ENCODE peak calls at places on chromosomes 16 and 17, in seven cellular contexts. C is H1, N is HepG2, W is K562, O is GM12878, U is GM12892, P is SK-N-SH. D is an unnamed sample.

GRCh38 chr17:35002876-35003551 is 22.7 kb downstream of the LIG3 start:
- DNase-seq in C (no peak), N (no peak), W (no peak), O (no peak), U (no peak), P (no peak), D (no peak)

GRCh38 chr16:72877374-72878028 is 170.4 kb downstream of the ZFHX3 start:
- DNase-seq in C (no peak), N (peak), W (no peak), O (no peak), U (no peak), P (no peak), D (no peak)

GRCh38 chr17:18262641-18263040 is 2.2 kb downstream of the MIEF2 start:
- DNase-seq in C (no peak), N (no peak), W (no peak), O (no peak), U (no peak), P (no peak), D (no peak)

GRCh38 chr17:50346313-50347086 is 574 bp downstream of the XYLT2 start:
- DNase-seq in C (peak), N (no peak), W (peak), O (no peak), U (peak), P (peak), D (peak)

GRCh38 chr17:60747069-60747808 is 69.6 kb downstream of the BCAS3 start:
- DNase-seq in C (no peak), N (no peak), W (no peak), O (no peak), U (no peak), P (no peak), D (no peak)

GRCh38 chr17:40901981-40902862 is 17.2 kb upstream of the KRT20 start:
- DNase-seq in C (no peak), N (peak), W (no peak), O (no peak), U (no peak), P (no peak), D (no peak)

GRCh38 chr16:52309761-52310416 is 237.1 kb downstream of the TOX3 start:
- DNase-seq in C (no peak), N (no peak), W (no peak), O (no peak), U (no peak), P (no peak), D (no peak)

GRCh38 chr17:63445571-63446217 is 412 bp downstream of the CYB561 start:
- DNase-seq in C (peak), N (no peak), W (no peak), O (no peak), U (peak), P (peak), D (peak)

GRCh38 chr17:80943346-80944145 is 48.1 kb upstream of the CHMP6 start:
- DNase-seq in C (no peak), N (no peak), W (no peak), O (no peak), U (no peak), P (no peak), D (no peak)

GRCh38 chr16:55053071-55053415 is 122.4 kb downstream of the IRX5 start:
- DNase-seq in C (no peak), N (no peak), W (no peak), O (no peak), U (no peak), P (no peak), D (no peak)

GRCh38 chr16:67030221-67030962 is 1.4 kb downstream of the CBFB start:
- DNase-seq in C (peak), N (no peak), W (no peak), O (no peak), U (no peak), P (no peak), D (no peak)

GRCh38 chr16:4796982-4797804 is 2.0 kb downstream of the SMIM22 start:
- DNase-seq in C (no peak), N (no peak), W (no peak), O (no peak), U (no peak), P (no peak), D (no peak)

DNA sequence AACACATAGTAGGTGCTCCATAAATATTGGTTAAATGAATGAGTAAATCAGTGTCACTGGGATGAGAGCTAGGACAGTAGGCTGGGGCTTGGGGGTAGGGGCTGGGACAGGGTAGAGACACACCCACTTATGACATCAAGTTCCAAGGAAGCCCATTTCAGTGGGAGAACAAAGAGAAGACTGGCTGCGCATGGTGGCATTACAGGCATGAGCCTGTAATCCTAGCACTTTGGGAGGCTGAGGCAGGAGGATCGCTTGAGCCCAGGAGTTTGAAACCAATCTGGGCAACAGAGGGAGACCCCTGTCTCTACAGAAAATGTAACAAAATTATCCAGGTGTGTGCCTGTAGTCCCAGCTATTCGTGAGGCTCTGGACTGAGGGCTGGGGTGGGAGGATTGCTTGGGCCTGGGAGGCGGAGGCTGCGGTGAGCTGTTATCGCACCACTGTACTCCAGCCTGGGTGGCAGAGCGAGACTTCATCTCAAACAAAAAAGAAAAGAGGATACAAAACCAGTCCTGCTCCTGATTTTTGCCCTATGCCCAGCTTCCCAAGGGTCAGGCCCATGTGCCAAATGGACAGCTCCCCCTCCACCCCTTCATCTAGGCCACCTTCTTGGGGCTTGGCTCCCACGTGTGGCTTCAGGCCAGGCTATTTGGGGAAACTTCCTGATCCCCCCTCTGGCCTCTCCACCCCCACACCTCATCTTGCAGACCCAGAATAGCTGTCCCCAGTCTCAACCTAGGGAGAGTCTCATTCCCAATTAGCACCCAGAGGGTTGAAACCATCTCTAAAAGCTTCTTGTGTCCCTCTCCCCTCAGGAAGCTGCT is 7.1 kb downstream of the ZNF385C start:
- DNase-seq in C (no peak), N (no peak), W (no peak), O (no peak), U (no peak), P (no peak), D (no peak)
- TF ChIP-seq TAF1 in C (no peak), N (no peak), W (no peak), O (no peak), U (no peak), P (no peak), D (no peak)

GRCh38 chr17:66373944-66374817 is 71.8 kb downstream of the PRKCA start:
- DNase-seq in C (no peak), N (no peak), W (peak), O (no peak), U (no peak), P (peak), D (no peak)
- TF ChIP-seq TAF1 in C (no peak), N (no peak), W (no peak), O (no peak), U (no peak), P (no peak), D (no peak)

GRCh38 chr17:6358131-6358530 is 76.8 kb downstream of the AIPL1 start:
- DNase-seq in C (peak), N (no peak), W (no peak), O (no peak), U (no peak), P (no peak), D (no peak)

GRCh38 chr17:6366144-6366755 is 68.7 kb downstream of the AIPL1 start:
- DNase-seq in C (peak), N (no peak), W (no peak), O (no peak), U (no peak), P (no peak), D (no peak)

GRCh38 chr17:6365187-6365943 is 69.6 kb downstream of the AIPL1 start:
- DNase-seq in C (peak), N (no peak), W (no peak), O (no peak), U (no peak), P (no peak), D (no peak)

DNA sequence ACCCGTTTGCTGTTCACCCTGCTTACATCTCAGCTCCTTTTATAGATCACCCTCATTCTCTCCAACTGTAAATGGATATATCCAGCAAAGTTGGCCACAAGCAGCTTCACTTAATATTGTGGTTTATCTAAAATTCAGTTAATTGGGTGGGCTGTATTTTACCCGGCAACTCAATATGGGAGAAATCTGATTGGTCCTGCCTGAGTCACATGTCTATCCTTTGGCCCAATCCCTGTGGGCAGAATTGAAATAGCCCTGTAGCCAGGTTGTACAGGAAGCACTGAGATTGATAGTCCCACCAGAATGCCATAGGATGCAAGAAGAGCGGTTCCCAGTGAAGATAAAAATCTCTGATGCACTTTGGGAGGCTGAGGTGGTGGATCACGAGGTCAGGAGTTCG is 73.2 kb downstream of the AIPL1 start:
- DNase-seq in C (peak), N (no peak), W (peak), O (no peak), U (no peak), P (peak), D (no peak)
- TF ChIP-seq TAF1 in C (no peak), N (no peak), W (no peak), O (no peak), U (no peak), P (no peak), D (no peak)

GRCh38 chr17:82022310-82022980 is at the start of gene CENPX:
- DNase-seq in C (no peak), N (no peak), W (no peak), O (no peak), U (no peak), P (no peak), D (no peak)
- TF ChIP-seq TAF1 in C (peak), N (peak), W (peak), O (peak), U (peak), P (peak), D (no peak)

GRCh38 chr16:84454611-84455010 is 49.8 kb downstream of the MEAK7 start:
- DNase-seq in C (no peak), N (no peak), W (no peak), O (no peak), U (no peak), P (no peak), D (no peak)
- TF ChIP-seq TAF1 in C (no peak), N (no peak), W (no peak), O (no peak), U (no peak), P (no peak), D (no peak)